ENCODE peak calls at places on chromosomes 7 and 10, in ten cellular contexts. T is lower lobe of right lung; U is colonic mucosa; B is ovary; N is IMR-90; Y is SK-N-SH; A is foreskin keratinocyte; L is CD4-positive, alpha-beta memory T cell; I is gastrocnemius medialis; D is CD8-positive, alpha-beta T cell. J is an unnamed sample.

GRCh38 chr10:71084061-71084817 is 128.1 kb upstream of the UNC5B start:
- DNase-seq in T (no peak), Y (no peak), U (peak; percentile 3), I (no peak), L (no peak), B (peak; percentile 2), N (no peak), D (peak; percentile 7), A (no peak), J (no peak)

GRCh38 chr10:74585231-74586087 is 240.9 kb upstream of the KAT6B start:
- DNase-seq in B (no peak), A (no peak), N (peak; percentile 0), Y (peak; percentile 41), D (peak; percentile 41), T (no peak), I (no peak), U (no peak), L (peak; percentile 68), J (no peak)

GRCh38 chr10:62665771-62666170 is 138.7 kb upstream of the ADO start:
- DNase-seq in N (no peak), A (no peak), D (no peak), L (no peak), U (no peak), T (no peak), I (no peak), Y (no peak), B (no peak), J (no peak)

GRCh38 chr7:10802526-10802925 is 171.1 kb upstream of the PHF14 start:
- DNase-seq in Y (no peak), B (no peak), A (peak; percentile 92), D (no peak), L (no peak), U (no peak), I (no peak), T (no peak), N (peak; percentile 13), J (no peak)

GRCh38 chr10:63573068-63573697 is 52.0 kb downstream of the REEP3 start:
- DNase-seq in A (no peak), N (peak; percentile 87), L (no peak), I (no peak), B (no peak), Y (peak; percentile 33), T (no peak), D (no peak), U (no peak), J (no peak)

GRCh38 chr7:2843191-2843685 is 870 bp downstream of the GNA12 start:
- DNase-seq in N (no peak), I (no peak), B (no peak), D (no peak), U (no peak), Y (no peak), L (no peak), A (no peak), T (no peak), J (peak; percentile 68)

GRCh38 chr7:36047254-36047653 is 105.8 kb upstream of the EEPD1 start:
- DNase-seq in A (no peak), Y (no peak), B (no peak), T (no peak), D (no peak), I (no peak), U (no peak), N (no peak), L (no peak), J (no peak)

GRCh38 chr7:127799535-127800305 is 147.7 kb downstream of the SND1 start:
- DNase-seq in N (no peak), I (no peak), B (no peak), D (no peak), Y (peak; percentile 70), T (no peak), A (no peak), L (no peak), U (no peak), J (no peak)

GRCh38 chr10:79055892-79056291 is 12.9 kb upstream of the ZMIZ1 start:
- DNase-seq in D (no peak), B (peak; percentile 2), N (no peak), I (no peak), U (peak; percentile 34), A (no peak), Y (peak; percentile 11), T (peak; percentile 17), L (no peak), J (no peak)

GRCh38 chr7:114784756-114785155 is 137.1 kb upstream of the MDFIC start:
- DNase-seq in Y (no peak), N (no peak), U (no peak), D (no peak), A (peak; percentile 39), L (no peak), B (no peak), T (no peak), I (no peak), J (no peak)

GRCh38 chr10:86899670-86900276 is 57.6 kb downstream of the MMRN2 start:
- DNase-seq in Y (peak; percentile 60), U (peak; percentile 84), T (no peak), B (peak; percentile 57), L (no peak), A (no peak), D (peak; percentile 31), I (peak; percentile 50), N (peak; percentile 71), J (peak; percentile 62)

GRCh38 chr7:2354173-2355078 is at the start of gene EIF3B:
- DNase-seq in L (peak; percentile 91), B (peak; percentile 92), D (peak; percentile 90), A (peak; percentile 83), T (peak; percentile 93), U (peak; percentile 87), Y (peak; percentile 99), N (peak; percentile 94), I (peak; percentile 86), J (peak; percentile 96)

GRCh38 chr10:73368238-73368637 is 9.6 kb upstream of the CFAP70 start:
- DNase-seq in T (no peak), A (no peak), Y (no peak), D (no peak), B (no peak), U (no peak), N (no peak), L (no peak), I (no peak), J (no peak)

GRCh38 chr7:112266595-112267270 is 60.2 kb downstream of the ZNF277 start:
- DNase-seq in U (no peak), Y (no peak), I (no peak), D (no peak), B (no peak), N (peak; percentile 40), T (no peak), A (peak; percentile 17), L (no peak), J (no peak)

GRCh38 chr7:97130417-97131139 is 13.1 kb downstream of the SDHAF3 start:
- DNase-seq in A (peak; percentile 42), N (no peak), D (no peak), L (no peak), T (no peak), Y (no peak), U (no peak), I (no peak), B (no peak), J (no peak)

GRCh38 chr10:81898518-81898917 is 23.5 kb downstream of the NRG3 start:
- DNase-seq in B (no peak), D (no peak), N (no peak), T (no peak), I (no peak), L (no peak), Y (no peak), U (no peak), A (no peak), J (no peak)

GRCh38 chr7:92797693-92798092 is 38.7 kb downstream of the CDK6 start:
- DNase-seq in T (no peak), N (peak; percentile 64), A (peak; percentile 22), D (no peak), I (no peak), U (no peak), B (no peak), L (peak; percentile 40), Y (no peak), J (peak; percentile 50)

GRCh38 chr10:125172694-125173093 is 12.3 kb upstream of the CTBP2 start:
- DNase-seq in N (no peak), T (no peak), I (no peak), A (no peak), Y (no peak), U (no peak), D (no peak), B (no peak), L (no peak), J (no peak)
- H3K27me3 ChIP-seq in N (peaks cover 30% of the 10 kb centered on the region), T (peaks cover 10% of the 10 kb centered on the region), I (peaks cover 11% of the 10 kb centered on the region), A (peaks cover 31% of the 10 kb centered on the region), Y (peaks cover 6% of the 10 kb centered on the region), U (no peaks in the 10 kb centered on the region), D (no peaks in the 10 kb centered on the region), B (no peaks in the 10 kb centered on the region), L (no peaks in the 10 kb centered on the region), J (no peaks in the 10 kb centered on the region)

GRCh38 chr7:129777195-129777844 is 165.8 kb downstream of the NRF1 start:
- DNase-seq in D (no peak), L (no peak), A (no peak), Y (peak; percentile 43), T (no peak), I (no peak), N (no peak), B (no peak), U (no peak), J (no peak)
- H3K27ac ChIP-seq in D (no peak overlapping the region), L (no peak overlapping the region), A (no peak overlapping the region), Y (no peak overlapping the region), T (no peak overlapping the region), I (no peak overlapping the region), N (no peak overlapping the region), B (no peak overlapping the region), U (no peak overlapping the region), J (no peak overlapping the region)

GRCh38 chr10:17453035-17453376 is 1.4 kb downstream of the ST8SIA6 start:
- DNase-seq in T (no peak), Y (no peak), I (no peak), N (no peak), D (no peak), U (no peak), A (no peak), B (no peak), L (no peak), J (no peak)

GRCh38 chr10:17450024-17450423 is 4.4 kb downstream of the ST8SIA6 start:
- DNase-seq in A (no peak), N (no peak), U (no peak), T (no peak), B (no peak), Y (no peak), I (no peak), L (no peak), D (no peak), J (no peak)

GRCh38 chr10:17454181-17454800 is at the start of gene ST8SIA6:
- DNase-seq in U (peak; percentile 51), Y (peak; percentile 86), N (peak; percentile 47), B (no peak), I (peak; percentile 7), D (peak; percentile 32), A (no peak), L (no peak), T (peak; percentile 59), J (peak; percentile 84)

GRCh38 chr10:17453377-17454091 is 861 bp downstream of the ST8SIA6 start:
- DNase-seq in N (no peak), A (peak; percentile 9), I (no peak), D (peak; percentile 23), L (no peak), T (peak; percentile 64), Y (peak; percentile 68), B (peak; percentile 13), U (peak; percentile 61), J (peak; percentile 47)

GRCh38 chr10:17452060-17452894 is 2.1 kb downstream of the ST8SIA6 start:
- DNase-seq in A (no peak), T (no peak), I (no peak), D (no peak), U (no peak), N (no peak), Y (no peak), B (no peak), L (no peak), J (no peak)
- H3K27me3 ChIP-seq in A (peaks cover 10% of the 10 kb centered on the region), T (peaks cover 24% of the 10 kb centered on the region), I (peaks cover 23% of the 10 kb centered on the region), D (no peaks in the 10 kb centered on the region), U (peaks cover 7% of the 10 kb centered on the region), N (peaks cover 10% of the 10 kb centered on the region), Y (no peaks in the 10 kb centered on the region), B (no peaks in the 10 kb centered on the region), L (no peaks in the 10 kb centered on the region), J (no peaks in the 10 kb centered on the region)

GRCh38 chr10:122286872-122287271 is 15.8 kb downstream of the BTBD16 start:
- DNase-seq in Y (no peak), L (no peak), A (peak; percentile 63), I (peak; percentile 55), D (no peak), B (no peak), T (no peak), N (peak; percentile 77), U (no peak), J (peak; percentile 42)
- H3K27ac ChIP-seq in Y (no peak overlapping the region), L (no peak overlapping the region), A (no peak overlapping the region), I (peak overlapping the region; percentile 81), D (no peak overlapping the region), B (no peak overlapping the region), T (no peak overlapping the region), N (no peak overlapping the region), U (peak overlapping the region; percentile 26), J (no peak overlapping the region)

J was measured in right cardiac atrium.